ENCODE peak calls at places on chromosomes 2 and 18, in nine cellular contexts. Z is GM23248; L is NCI-H1092 treated with DMSO at 0.1 percent for 48 hours; O is left lobe of liver; B is SK-N-SH; X is HT-29; W is CD4-positive, CD25-positive, alpha-beta regulatory T cell; K is ureter; E is GM20000. N is an unnamed sample.

GRCh38 chr2:120210234-120210781 is 12.9 kb downstream of the TMEM185B start:
- DNase-seq in K (no peak), O (no peak), W (no peak), L (no peak), Z (no peak), X (no peak), E (no peak), B (no peak), N (no peak)

GRCh38 chr2:126909366-126909765 is 10.7 kb downstream of the TEX51 start:
- DNase-seq in Z (no peak), L (no peak), E (no peak), K (peak), W (no peak), O (no peak), X (no peak), B (no peak), N (no peak)

GRCh38 chr2:132605236-132606180 is 64.5 kb downstream of the LYPD1 start:
- DNase-seq in O (no peak), W (no peak), E (no peak), Z (no peak), B (no peak), K (no peak), L (no peak), X (no peak), N (peak)

GRCh38 chr2:169955940-169956339 is 128.7 kb downstream of the UBR3 start:
- DNase-seq in X (no peak), W (no peak), O (no peak), B (no peak), E (no peak), Z (no peak), L (no peak), K (no peak), N (no peak)

GRCh38 chr2:213246665-213247281 is 37.5 kb upstream of the SPAG16 start:
- DNase-seq in O (no peak), B (peak), W (peak), E (no peak), K (no peak), X (peak), L (peak), Z (peak), N (no peak)

GRCh38 chr18:41077076-41077475 is 878.0 kb upstream of the PIK3C3 start:
- DNase-seq in B (no peak), E (no peak), L (no peak), Z (no peak), X (no peak), K (no peak), O (no peak), W (no peak), N (no peak)

GRCh38 chr2:33370886-33371285 is 105.6 kb upstream of the RASGRP3 start:
- DNase-seq in Z (no peak), X (no peak), K (no peak), O (no peak), B (no peak), E (no peak), W (no peak), L (no peak), N (no peak)

GRCh38 chr18:49652841-49653240 is 91.0 kb downstream of the LIPG start:
- DNase-seq in W (no peak), Z (no peak), O (no peak), B (no peak), K (peak), X (no peak), E (no peak), L (no peak), N (no peak)

GRCh38 chr2:25960396-25960795 is 21.9 kb downstream of the KIF3C start:
- DNase-seq in Z (no peak), L (no peak), E (no peak), W (no peak), X (no peak), B (no peak), O (no peak), K (no peak), N (no peak)

N was measured in retina.